ENCODE peak calls at places on chromosomes 2 and 18, in seven cellular contexts. Q is GM20000; W is left kidney; P is cardiac fibroblast; G is T-helper 17 cell; S is activated naive CD4-positive, alpha-beta T cell treated with anti-CD3 and anti-CD28 coated beads, Interleukin-2, amount 50 U/mL, for 72 hours; O is activated gamma-delta T cell treated with Interleukin-2 at 50 U/mL for 16 hours. F is an unnamed sample.

GRCh38 chr2:185291035-185291647 is 447.5 kb upstream of the FSIP2 start:
- DNase-seq in Q (no peak), W (peak; percentile 72), P (peak; percentile 46), G (no peak), S (peak; percentile 4), O (no peak), F (peak; percentile 83)

GRCh38 chr2:216855614-216856013 is 4.2 kb downstream of the TNP1 start:
- DNase-seq in Q (no peak), W (no peak), P (no peak), G (no peak), S (no peak), O (no peak), F (no peak)

GRCh38 chr2:33134086-33134763 is 187.5 kb downstream of the LTBP1 start:
- DNase-seq in Q (no peak), W (peak; percentile 73), P (peak; percentile 95), G (no peak), S (no peak), O (no peak), F (peak; percentile 66)

GRCh38 chr2:69767034-69767433 is 25.1 kb downstream of the ANXA4 start:
- DNase-seq in Q (no peak), W (peak; percentile 35), P (peak; percentile 78), G (no peak), S (no peak), O (no peak), F (no peak)

GRCh38 chr2:85660725-85661124 is 7.3 kb downstream of the SFTPB start:
- DNase-seq in Q (no peak), W (no peak), P (no peak), G (no peak), S (no peak), O (no peak), F (no peak)

GRCh38 chr2:85187069-85187468 is 53.9 kb downstream of the TCF7L1 start:
- DNase-seq in Q (no peak), W (no peak), P (no peak), G (no peak), S (no peak), O (no peak), F (no peak)

GRCh38 chr2:217106650-217107014 is 246.8 kb upstream of the TNP1 start:
- DNase-seq in Q (no peak), W (no peak), P (peak; percentile 15), G (no peak), S (no peak), O (no peak), F (no peak)

GRCh38 chr2:149365826-149366583 is 35.6 kb downstream of the LYPD6 start:
- DNase-seq in Q (no peak), W (peak; percentile 34), P (peak; percentile 3), G (no peak), S (no peak), O (no peak), F (peak; percentile 13)

GRCh38 chr2:38515155-38516074 is 87.3 kb downstream of the HNRNPLL start:
- DNase-seq in Q (no peak), W (peak; percentile 96), P (peak; percentile 83), G (no peak), S (no peak), O (no peak), F (peak; percentile 46)

GRCh38 chr2:241796610-241797138 is 12.3 kb upstream of the NEU4 start:
- DNase-seq in Q (peak; percentile 11), W (no peak), P (no peak), G (no peak), S (no peak), O (no peak), F (no peak)

GRCh38 chr2:28129955-28130695 is 239.6 kb downstream of the BABAM2 start:
- DNase-seq in Q (no peak), W (no peak), P (no peak), G (no peak), S (no peak), O (no peak), F (no peak)

GRCh38 chr2:174176898-174177297 is 71.4 kb downstream of the OLA1 start:
- DNase-seq in Q (no peak), W (no peak), P (no peak), G (no peak), S (no peak), O (no peak), F (no peak)

GRCh38 chr2:237143676-237144440 is 58.2 kb downstream of the COPS8 start:
- DNase-seq in Q (no peak), W (no peak), P (peak; percentile 85), G (no peak), S (no peak), O (no peak), F (no peak)

GRCh38 chr2:54384301-54385035 is 71.7 kb upstream of the SPTBN1 start:
- DNase-seq in Q (no peak), W (no peak), P (no peak), G (no peak), S (no peak), O (no peak), F (no peak)

GRCh38 chr2:68766378-68766845 is 31.8 kb downstream of the ARHGAP25 start:
- DNase-seq in Q (no peak), W (peak; percentile 32), P (peak; percentile 81), G (peak; percentile 47), S (peak; percentile 62), O (peak; percentile 75), F (peak; percentile 66)

GRCh38 chr2:15804691-15805090 is 135.7 kb upstream of the MYCN start:
- DNase-seq in Q (no peak), W (no peak), P (no peak), G (no peak), S (no peak), O (no peak), F (no peak)

GRCh38 chr18:11183621-11184020 is 34.3 kb upstream of the PIEZO2 start:
- DNase-seq in Q (no peak), W (no peak), P (no peak), G (no peak), S (no peak), O (no peak), F (no peak)

GRCh38 chr18:40159141-40160017 is 1795.7 kb upstream of the PIK3C3 start:
- DNase-seq in Q (no peak), W (peak; percentile 80), P (peak; percentile 70), G (no peak), S (no peak), O (no peak), F (peak; percentile 44)

GRCh38 chr2:137963535-137964065 is 673 bp upstream of the HNMT start:
- DNase-seq in Q (no peak), W (no peak), P (peak; percentile 70), G (no peak), S (no peak), O (no peak), F (peak; percentile 12)

GRCh38 chr2:19797871-19798270 is 103.9 kb downstream of the TTC32 start:
- DNase-seq in Q (no peak), W (no peak), P (no peak), G (no peak), S (no peak), O (no peak), F (peak; percentile 48)

GRCh38 chr2:223580951-223581350 is 21.2 kb downstream of the SCG2 start:
- DNase-seq in Q (no peak), W (peak; percentile 46), P (peak; percentile 68), G (no peak), S (no peak), O (no peak), F (peak; percentile 60)

GRCh38 chr2:203327918-203328734 is at the start of gene ABI2:
- DNase-seq in Q (peak; percentile 91), W (peak; percentile 98), P (peak; percentile 84), G (peak; percentile 50), S (peak; percentile 59), O (peak; percentile 51), F (peak; percentile 94)

F was measured in hepatocyte.